ENCODE peak calls at places on chromosomes 7 and 10, in four cellular contexts. N is neural crest cell, Q is A549, C is OCI-LY7. F is an unnamed sample.

GRCh38 chr7:51268859-51269258 is 47.8 kb downstream of the COBL start:
- DNase-seq in Q (no peak), C (no peak), N (no peak), F (no peak)

GRCh38 chr7:100896743-100897051 is 1.0 kb upstream of the ACHE start:
- DNase-seq in N (no peak), Q (no peak), C (no peak), F (no peak)

GRCh38 chr7:90692396-90692795 is 96.3 kb downstream of the CDK14 start:
- DNase-seq in C (no peak), Q (no peak), N (no peak), F (no peak)

GRCh38 chr7:30707391-30708351 is 25.4 kb upstream of the CRHR2 start:
- DNase-seq in Q (no peak), C (no peak), N (no peak), F (no peak)

GRCh38 chr7:50731703-50732582 is 50.8 kb downstream of the GRB10 start:
- DNase-seq in C (no peak), Q (no peak), N (no peak), F (no peak)

GRCh38 chr7:152859781-152860191 is 100.2 kb downstream of the ACTR3B start:
- DNase-seq in Q (peak), C (peak), N (no peak), F (no peak)

GRCh38 chr7:7524121-7524520 is 11.6 kb downstream of the COL28A1 start:
- DNase-seq in Q (no peak), N (no peak), C (no peak), F (no peak)

GRCh38 chr7:28005848-28006233 is 174.8 kb downstream of the JAZF1 start:
- DNase-seq in Q (no peak), C (no peak), N (no peak), F (no peak)

GRCh38 chr7:44712012-44712411 is 36.6 kb upstream of the ZMIZ2 start:
- DNase-seq in Q (no peak), N (no peak), C (no peak), F (no peak)

GRCh38 chr10:51001587-51001986 is 72.7 kb upstream of the PRKG1 start:
- DNase-seq in C (peak), Q (no peak), N (no peak), F (no peak)

GRCh38 chr10:24762966-24763623 is 39.4 kb upstream of the ARHGAP21 start:
- DNase-seq in C (no peak), Q (peak), N (no peak), F (no peak)

GRCh38 chr7:35519971-35520809 is 174.7 kb downstream of the HERPUD2 start:
- DNase-seq in C (peak), N (peak), Q (peak), F (no peak)

GRCh38 chr7:117135553-117135891 is 182.2 kb downstream of the ST7 start:
- DNase-seq in Q (no peak), N (no peak), C (no peak), F (no peak)

GRCh38 chr7:46819819-46820218 is 762.1 kb downstream of the TNS3 start:
- DNase-seq in C (no peak), N (no peak), Q (no peak), F (no peak)

GRCh38 chr7:95929710-95930295 is 157.4 kb downstream of the DYNC1I1 start:
- DNase-seq in N (no peak), C (no peak), Q (no peak), F (no peak)

GRCh38 chr7:101535333-101535732 is 93.8 kb downstream of the MYL10 start:
- DNase-seq in N (no peak), C (no peak), Q (no peak), F (no peak)

GRCh38 chr7:128900237-128900636 is 10.3 kb downstream of the KCP start:
- DNase-seq in Q (no peak), N (no peak), C (no peak), F (no peak)

GRCh38 chr10:17989908-17990767 is 38.4 kb downstream of the SLC39A12 start:
- DNase-seq in Q (peak), N (no peak), C (peak), F (no peak)

GRCh38 chr7:106609416-106609815 is 51.5 kb downstream of the CCDC71L start:
- DNase-seq in C (no peak), Q (no peak), N (no peak), F (no peak)

GRCh38 chr10:13882112-13882711 is 295.4 kb downstream of the PRPF18 start:
- DNase-seq in Q (no peak), N (no peak), C (no peak), F (peak)

GRCh38 chr7:138954545-138955475 is 26.4 kb downstream of the KIAA1549 start:
- DNase-seq in Q (no peak), N (no peak), C (no peak), F (no peak)

GRCh38 chr7:40516376-40516775 is 381.6 kb downstream of the SUGCT start:
- DNase-seq in Q (no peak), N (no peak), C (no peak), F (no peak)

GRCh38 chr7:139329119-139329518 is 12.0 kb upstream of the FMC1 start:
- DNase-seq in Q (no peak), N (no peak), C (no peak), F (no peak)

GRCh38 chr10:60669491-60669890 is 108.8 kb upstream of the CDK1 start:
- DNase-seq in N (no peak), Q (no peak), C (no peak), F (no peak)

GRCh38 chr10:74189999-74190421 is 39.0 kb downstream of the ADK start:
- DNase-seq in C (peak), N (no peak), Q (no peak), F (peak)

GRCh38 chr10:31304261-31304970 is 14.6 kb upstream of the ZEB1 start:
- DNase-seq in Q (no peak), N (no peak), C (no peak), F (no peak)

GRCh38 chr10:123475466-123475865 is 190.7 kb upstream of the GPR26 start:
- DNase-seq in Q (no peak), N (no peak), C (no peak), F (no peak)

GRCh38 chr10:18658301-18658991 is 785 bp upstream of the ARL5B start:
- DNase-seq in N (no peak), Q (no peak), C (peak), F (no peak)

GRCh38 chr7:83476501-83476900 is 172.4 kb downstream of the SEMA3E start:
- DNase-seq in C (no peak), N (no peak), Q (no peak), F (no peak)

GRCh38 chr7:81725003-81725402 is 44.8 kb downstream of the HGF start:
- DNase-seq in N (no peak), C (no peak), Q (no peak), F (no peak)

GRCh38 chr7:77473240-77474005 is 57.3 kb upstream of the GSAP start:
- DNase-seq in C (no peak), Q (no peak), N (no peak), F (no peak)

GRCh38 chr7:23658831-23659427 is 21.1 kb upstream of the FAM221A start:
- DNase-seq in N (no peak), Q (no peak), C (no peak), F (no peak)

GRCh38 chr7:23653942-23654341 is 26.1 kb upstream of the FAM221A start:
- DNase-seq in Q (no peak), N (no peak), C (no peak), F (no peak)

GRCh38 chr7:23655433-23655832 is 24.6 kb upstream of the FAM221A start:
- DNase-seq in Q (no peak), N (no peak), C (no peak), F (no peak)

GRCh38 chr7:23654508-23654907 is 25.5 kb upstream of the FAM221A start:
- DNase-seq in C (peak), N (no peak), Q (peak), F (no peak)
- TF ChIP-seq CTCF in C (peak), N (peak), Q (peak), F (no peak)

GRCh38 chr10:115335366-115335765 is 242.2 kb downstream of the ATRNL1 start:
- DNase-seq in C (no peak), Q (no peak), N (no peak), F (no peak)
- TF ChIP-seq CTCF in C (no peak), Q (no peak), N (no peak), F (no peak)

GRCh38 chr10:97138174-97138573 is 47.6 kb downstream of the SLIT1 start:
- DNase-seq in C (peak), Q (peak), N (no peak), F (no peak)
- TF ChIP-seq CTCF in C (peak), Q (peak), N (peak), F (no peak)

GRCh38 chr7:22660732-22661131 is 66.3 kb upstream of the IL6 start:
- DNase-seq in Q (no peak), C (peak), N (no peak), F (no peak)
- TF ChIP-seq CTCF in Q (no peak), C (peak), N (peak), F (peak)

F was measured in CD14-positive monocyte.